ENCODE peak calls at places on chromosomes 5 and 9, in ten cellular contexts. V is activated T-cell treated with anti-CD3 and anti-CD28 coated beads, Interleukin-2, amount 50 U/mL, for 4 hours; G is left ventricle myocardium inferior; F is AML-193; Z is T1000; D is SJSA1; W is heart left ventricle; R is activated naive CD4-positive, alpha-beta T cell; C is choroid plexus epithelial cell; N is NCI-H2081. I is an unnamed sample.

GRCh38 chr9:33159760-33160127 is 7.4 kb downstream of the B4GALT1 start:
- DNase-seq in V (peak; percentile 38), G (peak; percentile 58), F (peak; percentile 64), Z (peak; percentile 20), D (peak; percentile 35), W (peak; percentile 64), R (no peak), C (peak; percentile 86), N (no peak), I (peak; percentile 73)

GRCh38 chr5:177606071-177607051 is 6.4 kb downstream of the B4GALT7 start:
- DNase-seq in V (no peak), G (no peak), F (no peak), Z (no peak), D (no peak), W (no peak), R (no peak), C (no peak), N (no peak), I (no peak)

GRCh38 chr5:31581498-31582099 is 49.5 kb downstream of the C5orf22 start:
- DNase-seq in V (no peak), G (no peak), F (peak; percentile 55), Z (no peak), D (no peak), W (no peak), R (no peak), C (peak; percentile 73), N (peak; percentile 51), I (no peak)

GRCh38 chr5:143536364-143536763 is 132.9 kb upstream of the NR3C1 start:
- DNase-seq in V (no peak), G (no peak), F (no peak), Z (peak; percentile 69), D (peak; percentile 75), W (peak; percentile 36), R (no peak), C (peak; percentile 97), N (no peak), I (peak; percentile 79)

GRCh38 chr9:113958556-113958955 is 82.4 kb downstream of the ZNF618 start:
- DNase-seq in V (no peak), G (no peak), F (no peak), Z (no peak), D (no peak), W (no peak), R (no peak), C (no peak), N (no peak), I (no peak)

GRCh38 chr9:95495988-95496387 is 20.8 kb downstream of the PTCH1 start:
- DNase-seq in V (no peak), G (no peak), F (no peak), Z (no peak), D (no peak), W (no peak), R (no peak), C (no peak), N (peak; percentile 61), I (no peak)

GRCh38 chr9:28093141-28093540 is 519.9 kb upstream of the C9orf72 start:
- DNase-seq in V (no peak), G (no peak), F (no peak), Z (no peak), D (no peak), W (no peak), R (no peak), C (no peak), N (no peak), I (no peak)

GRCh38 chr5:137101544-137101943 is 397.6 kb downstream of the SPOCK1 start:
- DNase-seq in V (no peak), G (no peak), F (no peak), Z (no peak), D (no peak), W (no peak), R (no peak), C (no peak), N (no peak), I (no peak)

GRCh38 chr9:74920944-74921626 is 31.6 kb downstream of the C9orf40 start:
- DNase-seq in V (no peak), G (no peak), F (no peak), Z (no peak), D (no peak), W (no peak), R (no peak), C (no peak), N (no peak), I (no peak)

GRCh38 chr5:55533806-55534435 is 843 bp downstream of the PLPP1 start:
- DNase-seq in V (no peak), G (no peak), F (no peak), Z (no peak), D (no peak), W (no peak), R (no peak), C (peak; percentile 66), N (peak; percentile 50), I (peak; percentile 40)

GRCh38 chr9:124333180-124333579 is 75.4 kb downstream of the NEK6 start:
- DNase-seq in V (no peak), G (no peak), F (no peak), Z (no peak), D (no peak), W (no peak), R (no peak), C (no peak), N (no peak), I (no peak)

GRCh38 chr5:99955962-99956361 is 579.2 kb upstream of the FAM174A start:
- DNase-seq in V (no peak), G (no peak), F (no peak), Z (no peak), D (no peak), W (no peak), R (no peak), C (no peak), N (no peak), I (no peak)

GRCh38 chr5:76690704-76691469 is 25.0 kb upstream of the F2R start:
- DNase-seq in V (no peak), G (no peak), F (no peak), Z (no peak), D (peak; percentile 96), W (no peak), R (no peak), C (peak; percentile 81), N (no peak), I (peak; percentile 68)

GRCh38 chr5:80686757-80687156 is 32.0 kb upstream of the DHFR start:
- DNase-seq in V (no peak), G (no peak), F (peak; percentile 21), Z (no peak), D (no peak), W (no peak), R (no peak), C (peak; percentile 45), N (no peak), I (peak; percentile 35)

GRCh38 chr9:123251741-123252140 is 16.6 kb downstream of the STRBP start:
- DNase-seq in V (no peak), G (no peak), F (no peak), Z (no peak), D (no peak), W (no peak), R (no peak), C (no peak), N (peak; percentile 71), I (no peak)

GRCh38 chr9:2138646-2139045 is 123.5 kb downstream of the SMARCA2 start:
- DNase-seq in V (no peak), G (no peak), F (no peak), Z (no peak), D (no peak), W (peak; percentile 41), R (no peak), C (no peak), N (no peak), I (no peak)

GRCh38 chr5:9283021-9283420 is 262.9 kb downstream of the SEMA5A start:
- DNase-seq in V (no peak), G (no peak), F (no peak), Z (no peak), D (no peak), W (no peak), R (no peak), C (no peak), N (no peak), I (peak; percentile 54)

GRCh38 chr5:50751064-50751657 is 84.7 kb downstream of the PARP8 start:
- DNase-seq in V (no peak), G (no peak), F (peak; percentile 66), Z (no peak), D (peak; percentile 21), W (no peak), R (no peak), C (peak; percentile 77), N (peak; percentile 48), I (no peak)

GRCh38 chr9:131402738-131403492 is 9.0 kb downstream of the PRRC2B start:
- DNase-seq in V (no peak), G (peak; percentile 89), F (no peak), Z (peak; percentile 39), D (peak; percentile 61), W (peak; percentile 94), R (no peak), C (peak; percentile 88), N (peak; percentile 61), I (no peak)

GRCh38 chr5:34684281-34684979 is 28.3 kb downstream of the RAI14 start:
- DNase-seq in V (no peak), G (no peak), F (no peak), Z (no peak), D (peak; percentile 36), W (no peak), R (no peak), C (peak; percentile 48), N (peak; percentile 93), I (peak; percentile 85)

GRCh38 chr5:157607371-157608161 is 32.0 kb upstream of the ADAM19 start:
- DNase-seq in V (peak; percentile 62), G (no peak), F (no peak), Z (peak; percentile 7), D (peak; percentile 47), W (no peak), R (peak; percentile 9), C (peak; percentile 70), N (no peak), I (peak; percentile 37)

GRCh38 chr9:134431626-134432025 is 105.4 kb downstream of the RXRA start:
- DNase-seq in V (no peak), G (no peak), F (no peak), Z (no peak), D (no peak), W (no peak), R (no peak), C (no peak), N (no peak), I (no peak)

GRCh38 chr9:106503759-106504158 is 359.2 kb upstream of the ZNF462 start:
- DNase-seq in V (no peak), G (no peak), F (no peak), Z (no peak), D (no peak), W (no peak), R (no peak), C (no peak), N (no peak), I (no peak)

GRCh38 chr9:33166263-33167083 is 663 bp downstream of the B4GALT1 start:
- DNase-seq in V (no peak), G (peak; percentile 55), F (no peak), Z (no peak), D (peak; percentile 20), W (peak; percentile 71), R (no peak), C (peak; percentile 32), N (no peak), I (no peak)

GRCh38 chr5:2699686-2700085 is 51.8 kb downstream of the IRX2 start:
- DNase-seq in V (no peak), G (no peak), F (no peak), Z (no peak), D (no peak), W (no peak), R (no peak), C (no peak), N (no peak), I (no peak)

GRCh38 chr5:1390861-1391600 is 46.1 kb upstream of the CLPTM1L start:
- DNase-seq in V (no peak), G (no peak), F (no peak), Z (no peak), D (no peak), W (peak; percentile 7), R (no peak), C (no peak), N (no peak), I (no peak)

I was measured in PC-9.